ENCODE peak calls at places on chromosomes 16 and 17, in eight cellular contexts. B is endodermal cell; F is hepatocyte; E is OCI-LY7; K is heart right ventricle; A is cardiac muscle cell; I is CD8-positive, alpha-beta T cell; D is AG04450. S is an unnamed sample.

GRCh38 chr16:10219742-10220141 is 37.5 kb upstream of the GRIN2A start:
- DNase-seq in B (no peak), D (no peak), A (no peak), K (no peak), E (no peak), F (no peak), I (no peak), S (no peak)

GRCh38 chr17:28457890-28458289 is 15.6 kb upstream of the SLC13A2 start:
- DNase-seq in D (no peak), B (no peak), K (no peak), E (no peak), F (no peak), A (no peak), I (no peak), S (no peak)

GRCh38 chr16:24983521-24983920 is 31.6 kb downstream of the ARHGAP17 start:
- DNase-seq in F (no peak), K (peak; percentile 29), D (no peak), I (no peak), A (no peak), E (no peak), B (no peak), S (no peak)

GRCh38 chr17:41171881-41172280 is 3.9 kb upstream of the KRTAP4-3 start:
- DNase-seq in D (peak; percentile 6), B (no peak), K (no peak), I (no peak), A (no peak), E (no peak), F (no peak), S (no peak)

GRCh38 chr16:78988361-78988992 is 612.1 kb downstream of the MAF start:
- DNase-seq in K (no peak), E (no peak), I (no peak), B (peak; percentile 76), A (no peak), F (no peak), D (no peak), S (no peak)

GRCh38 chr17:14859521-14859920 is 405.6 kb downstream of the PMP22 start:
- DNase-seq in F (no peak), I (no peak), D (no peak), A (peak; percentile 19), K (no peak), B (no peak), E (no peak), S (no peak)

GRCh38 chr16:4734730-4735575 is 616 bp downstream of the DNAAF8 start:
- DNase-seq in E (peak; percentile 93), K (peak; percentile 90), D (peak; percentile 53), F (peak; percentile 95), A (peak; percentile 88), I (peak; percentile 89), B (peak; percentile 96), S (peak; percentile 93)

GRCh38 chr16:58515871-58516767 is 802 bp downstream of the SETD6 start:
- DNase-seq in D (no peak), K (no peak), A (peak; percentile 6), F (peak; percentile 53), E (peak; percentile 75), I (no peak), B (peak; percentile 89), S (no peak)

GRCh38 chr17:60802377-60802776 is 124.7 kb downstream of the BCAS3 start:
- DNase-seq in K (no peak), D (no peak), I (no peak), A (no peak), E (no peak), F (no peak), B (no peak), S (no peak)

GRCh38 chr17:58314706-58315015 is 13.9 kb downstream of the TSPOAP1 start:
- DNase-seq in I (no peak), A (no peak), K (no peak), E (no peak), B (no peak), F (no peak), D (no peak), S (no peak)

GRCh38 chr17:49715221-49715620 is 7.5 kb upstream of the SLC35B1 start:
- DNase-seq in D (no peak), K (no peak), E (no peak), A (no peak), I (no peak), B (no peak), F (no peak), S (no peak)

GRCh38 chr17:8801135-8801840 is 2.1 kb upstream of the MFSD6L start:
- DNase-seq in B (peak; percentile 47), I (no peak), A (no peak), D (no peak), K (no peak), E (no peak), F (no peak), S (no peak)

GRCh38 chr16:67963325-67964321 is 4.8 kb downstream of the SLC12A4 start:
- DNase-seq in F (no peak), B (peak; percentile 65), I (no peak), D (no peak), E (no peak), K (no peak), A (no peak), S (no peak)

GRCh38 chr16:62289230-62289629 is 253.0 kb upstream of the CDH8 start:
- DNase-seq in E (no peak), K (no peak), D (no peak), F (no peak), A (no peak), I (no peak), B (no peak), S (no peak)
- TF ChIP-seq CTCF in E (no peak), K (no peak), D (no peak), F (no peak), A (no peak), I (no peak), B (no peak), S (no peak)

GRCh38 chr17:80691784-80692183 is 147.1 kb downstream of the RPTOR start:
- DNase-seq in K (no peak), E (peak; percentile 71), I (no peak), A (no peak), D (no peak), B (no peak), F (no peak), S (no peak)
- H3K27ac ChIP-seq in K (no peak overlapping the region), E (peak overlapping the region; percentile 15), I (no peak overlapping the region), A (no peak overlapping the region), D (no peak overlapping the region), B (no peak overlapping the region), F (no peak overlapping the region), S (no peak overlapping the region)

DNA sequence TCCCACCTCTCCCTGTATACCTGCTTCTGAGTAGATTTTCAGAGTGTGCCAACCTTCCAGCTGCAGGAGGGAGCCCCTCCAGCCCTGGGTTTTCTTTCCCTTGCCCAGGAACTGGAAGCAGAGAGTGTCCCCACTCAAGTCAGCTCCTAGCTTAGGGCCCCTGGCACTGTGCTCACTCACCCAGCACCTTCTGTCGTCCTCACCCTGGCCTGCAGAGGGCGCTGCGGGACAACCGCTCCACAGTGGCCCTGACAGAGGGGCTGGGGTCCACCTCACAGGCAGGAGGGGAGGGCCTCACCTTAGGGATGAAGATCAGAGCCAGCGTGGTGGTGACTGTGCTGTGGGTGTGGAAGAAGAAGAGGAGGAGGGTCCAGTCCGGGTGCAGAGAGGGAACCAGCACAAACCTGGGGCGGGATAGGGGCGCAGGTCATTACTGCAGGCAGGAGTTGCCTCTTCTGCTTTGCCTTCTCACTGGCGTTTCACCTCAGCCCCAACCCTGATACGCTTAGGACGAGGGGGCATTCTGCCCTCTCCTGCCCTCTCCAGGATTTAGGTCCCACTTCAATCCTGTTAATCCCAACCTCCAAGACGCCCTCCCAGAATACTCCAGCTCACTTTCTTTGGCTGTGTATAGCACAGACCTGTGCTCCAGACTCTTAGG is 10.0 kb downstream of the GPR179 start:
- DNase-seq in E (peak; percentile 72), D (no peak), K (no peak), B (peak; percentile 99), F (peak; percentile 53), I (no peak), A (peak; percentile 29), S (peak; percentile 82)
- TF ChIP-seq CTCF in E (peak; percentile 96), D (peak; percentile 60), K (peak; percentile 54), B (peak; percentile 97), F (peak; percentile 54), I (peak; percentile 26), A (peak; percentile 74), S (peak; percentile 92)

DNA sequence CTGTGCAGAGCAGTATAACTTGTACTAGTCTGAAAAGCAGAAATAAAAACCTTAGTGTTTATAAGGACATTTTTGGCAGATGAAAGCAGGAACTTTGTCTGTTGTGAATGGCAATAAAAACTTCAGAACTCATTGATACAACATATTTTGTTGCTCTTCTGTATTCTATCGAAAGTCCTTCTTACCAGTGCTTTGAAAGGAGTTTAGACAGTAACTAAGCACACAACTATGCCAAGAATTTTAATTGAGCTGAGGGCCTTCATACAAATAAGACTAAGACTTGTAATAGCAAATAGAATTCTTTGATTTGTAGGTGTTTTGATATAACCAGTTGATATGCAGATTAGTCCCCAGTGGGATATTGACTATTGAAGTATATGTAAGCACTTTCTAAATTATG is 308.4 kb downstream of the ZFHX3 start:
- DNase-seq in B (no peak), I (no peak), E (no peak), K (no peak), F (no peak), A (no peak), D (no peak), S (no peak)
- H3K27ac ChIP-seq in B (peak overlapping the region; percentile 10), I (no peak overlapping the region), E (no peak overlapping the region), K (no peak overlapping the region), F (peak overlapping the region; percentile 24), A (peak overlapping the region; percentile 68), D (no peak overlapping the region), S (no peak overlapping the region)

DNA sequence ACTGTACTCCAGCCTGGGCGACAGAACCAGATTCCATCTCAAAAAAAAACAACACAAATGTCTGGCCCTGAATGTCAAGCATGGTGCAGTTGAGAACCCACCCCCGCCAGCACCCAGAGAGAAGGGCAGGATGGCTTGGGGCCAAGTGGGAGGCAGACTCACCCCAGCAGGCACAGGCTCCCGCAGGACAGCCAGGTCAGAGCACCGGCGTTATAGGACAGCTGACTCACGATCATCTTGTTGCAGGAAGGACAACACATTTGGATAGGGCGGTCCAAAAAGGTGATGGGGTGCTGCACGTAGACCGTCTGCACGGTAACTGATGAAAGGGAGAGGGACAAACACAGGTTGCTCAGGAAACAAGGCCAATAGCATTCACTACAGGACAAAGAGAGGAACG is 33.3 kb downstream of the LITAF start:
- DNase-seq in A (no peak), F (no peak), K (no peak), I (no peak), D (no peak), B (no peak), E (no peak), S (no peak)
- TF ChIP-seq CTCF in A (no peak), F (no peak), K (no peak), I (no peak), D (no peak), B (no peak), E (no peak), S (no peak)

DNA sequence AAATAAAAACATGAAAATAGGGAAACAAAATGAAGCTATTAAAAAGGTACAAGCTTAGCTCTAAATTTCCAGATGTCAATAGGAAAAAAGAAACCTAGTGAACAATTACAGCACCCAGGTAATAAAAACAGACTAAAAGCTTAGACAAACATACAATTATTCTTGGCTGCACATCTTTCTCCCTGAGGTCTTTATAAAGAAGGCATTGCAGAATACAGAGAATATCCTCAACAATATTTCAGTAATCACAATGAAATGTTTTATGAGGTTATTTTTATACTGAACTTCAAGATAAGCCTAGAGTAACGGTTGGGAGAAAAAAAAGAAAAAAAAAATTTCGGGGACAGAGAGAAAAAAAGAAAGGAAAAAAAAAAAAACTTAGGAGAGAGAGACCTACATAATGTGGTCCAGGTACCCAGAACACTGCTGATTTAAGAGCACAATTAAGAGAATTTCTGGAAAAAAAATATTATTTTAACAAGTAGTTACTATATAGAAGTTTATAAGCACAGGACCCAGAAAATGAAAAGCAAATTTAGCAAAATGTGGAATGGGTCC is 26.5 kb downstream of the KANSL1 start:
- DNase-seq in E (no peak), F (no peak), B (no peak), K (no peak), A (no peak), D (no peak), I (no peak), S (no peak)
- H3K27ac ChIP-seq in E (no peak overlapping the region), F (no peak overlapping the region), B (no peak overlapping the region), K (no peak overlapping the region), A (peak overlapping the region; percentile 12), D (no peak overlapping the region), I (no peak overlapping the region), S (no peak overlapping the region)